ENCODE peak calls at places on chromosomes 2 and 18, in ten cellular contexts. One of them, this sample, is unnamed.

GRCh38 chr2:3127710-3128109 is 249.9 kb downstream of the EIPR1 start:
- DNase-seq in endothelial cell: no peak
- DNase-seq in GM20000: no peak
- DNase-seq in type B pancreatic cell: peak
- DNase-seq in mesothelial cell of epicardium: no peak
- DNase-seq in AG04449: no peak
- DNase-seq in lower lobe of right lung: no peak
- DNase-seq in Peyer's patch: no peak
- DNase-seq in fibroblast of lung: no peak
- DNase-seq in cardiac fibroblast: no peak
- DNase-seq in this sample: no peak

GRCh38 chr2:108983610-108984009 is 5.4 kb downstream of the EDAR start:
- DNase-seq in endothelial cell: no peak
- DNase-seq in GM20000: no peak
- DNase-seq in type B pancreatic cell: no peak
- DNase-seq in mesothelial cell of epicardium: no peak
- DNase-seq in AG04449: no peak
- DNase-seq in lower lobe of right lung: no peak
- DNase-seq in Peyer's patch: no peak
- DNase-seq in fibroblast of lung: no peak
- DNase-seq in cardiac fibroblast: no peak
- DNase-seq in this sample: no peak

GRCh38 chr2:128625966-128626757 is 307.5 kb upstream of the HS6ST1 start:
- DNase-seq in endothelial cell: no peak
- DNase-seq in GM20000: no peak
- DNase-seq in type B pancreatic cell: no peak
- DNase-seq in mesothelial cell of epicardium: peak
- DNase-seq in AG04449: no peak
- DNase-seq in lower lobe of right lung: peak
- DNase-seq in Peyer's patch: no peak
- DNase-seq in fibroblast of lung: no peak
- DNase-seq in cardiac fibroblast: no peak
- DNase-seq in this sample: no peak

GRCh38 chr18:79712206-79712857 is 32.7 kb downstream of the CTDP1 start:
- DNase-seq in endothelial cell: no peak
- DNase-seq in GM20000: no peak
- DNase-seq in type B pancreatic cell: no peak
- DNase-seq in mesothelial cell of epicardium: no peak
- DNase-seq in AG04449: no peak
- DNase-seq in lower lobe of right lung: no peak
- DNase-seq in Peyer's patch: no peak
- DNase-seq in fibroblast of lung: no peak
- DNase-seq in cardiac fibroblast: no peak
- DNase-seq in this sample: no peak

GRCh38 chr2:210620456-210620855 is 64.1 kb downstream of the CPS1 start:
- DNase-seq in endothelial cell: no peak
- DNase-seq in GM20000: no peak
- DNase-seq in type B pancreatic cell: no peak
- DNase-seq in mesothelial cell of epicardium: no peak
- DNase-seq in AG04449: no peak
- DNase-seq in lower lobe of right lung: no peak
- DNase-seq in Peyer's patch: no peak
- DNase-seq in fibroblast of lung: peak
- DNase-seq in cardiac fibroblast: peak
- DNase-seq in this sample: peak

GRCh38 chr2:192729369-192729768 is 534.6 kb upstream of the TMEFF2 start:
- DNase-seq in endothelial cell: no peak
- DNase-seq in GM20000: no peak
- DNase-seq in type B pancreatic cell: no peak
- DNase-seq in mesothelial cell of epicardium: no peak
- DNase-seq in AG04449: no peak
- DNase-seq in lower lobe of right lung: no peak
- DNase-seq in Peyer's patch: no peak
- DNase-seq in fibroblast of lung: no peak
- DNase-seq in cardiac fibroblast: no peak
- DNase-seq in this sample: no peak

GRCh38 chr2:200525066-200525465 is 941 bp upstream of the SGO2 start:
- DNase-seq in endothelial cell: no peak
- DNase-seq in GM20000: no peak
- DNase-seq in type B pancreatic cell: no peak
- DNase-seq in mesothelial cell of epicardium: no peak
- DNase-seq in AG04449: no peak
- DNase-seq in lower lobe of right lung: no peak
- DNase-seq in Peyer's patch: no peak
- DNase-seq in fibroblast of lung: peak
- DNase-seq in cardiac fibroblast: no peak
- DNase-seq in this sample: no peak

GRCh38 chr2:174023591-174024523 is 58.7 kb upstream of the SP3 start:
- DNase-seq in endothelial cell: no peak
- DNase-seq in GM20000: no peak
- DNase-seq in type B pancreatic cell: no peak
- DNase-seq in mesothelial cell of epicardium: peak
- DNase-seq in AG04449: no peak
- DNase-seq in lower lobe of right lung: peak
- DNase-seq in Peyer's patch: peak
- DNase-seq in fibroblast of lung: peak
- DNase-seq in cardiac fibroblast: peak
- DNase-seq in this sample: peak

GRCh38 chr18:31102020-31102684 is at the start of gene DSC2:
- DNase-seq in endothelial cell: peak
- DNase-seq in GM20000: no peak
- DNase-seq in type B pancreatic cell: peak
- DNase-seq in mesothelial cell of epicardium: peak
- DNase-seq in AG04449: no peak
- DNase-seq in lower lobe of right lung: peak
- DNase-seq in Peyer's patch: peak
- DNase-seq in fibroblast of lung: peak
- DNase-seq in cardiac fibroblast: no peak
- DNase-seq in this sample: peak

GRCh38 chr18:31099490-31100230 is 2.6 kb downstream of the DSC2 start:
- DNase-seq in endothelial cell: no peak
- DNase-seq in GM20000: peak
- DNase-seq in type B pancreatic cell: no peak
- DNase-seq in mesothelial cell of epicardium: no peak
- DNase-seq in AG04449: no peak
- DNase-seq in lower lobe of right lung: no peak
- DNase-seq in Peyer's patch: peak
- DNase-seq in fibroblast of lung: no peak
- DNase-seq in cardiac fibroblast: no peak
- DNase-seq in this sample: no peak

GRCh38 chr18:31102941-31103340 is 720 bp upstream of the DSC2 start:
- DNase-seq in endothelial cell: no peak
- DNase-seq in GM20000: no peak
- DNase-seq in type B pancreatic cell: no peak
- DNase-seq in mesothelial cell of epicardium: no peak
- DNase-seq in AG04449: no peak
- DNase-seq in lower lobe of right lung: no peak
- DNase-seq in Peyer's patch: no peak
- DNase-seq in fibroblast of lung: no peak
- DNase-seq in cardiac fibroblast: no peak
- DNase-seq in this sample: no peak

GRCh38 chr18:31100598-31101147 is 1.5 kb downstream of the DSC2 start:
- DNase-seq in endothelial cell: peak
- DNase-seq in GM20000: no peak
- DNase-seq in type B pancreatic cell: no peak
- DNase-seq in mesothelial cell of epicardium: no peak
- DNase-seq in AG04449: no peak
- DNase-seq in lower lobe of right lung: no peak
- DNase-seq in Peyer's patch: peak
- DNase-seq in fibroblast of lung: no peak
- DNase-seq in cardiac fibroblast: no peak
- DNase-seq in this sample: peak

DNA sequence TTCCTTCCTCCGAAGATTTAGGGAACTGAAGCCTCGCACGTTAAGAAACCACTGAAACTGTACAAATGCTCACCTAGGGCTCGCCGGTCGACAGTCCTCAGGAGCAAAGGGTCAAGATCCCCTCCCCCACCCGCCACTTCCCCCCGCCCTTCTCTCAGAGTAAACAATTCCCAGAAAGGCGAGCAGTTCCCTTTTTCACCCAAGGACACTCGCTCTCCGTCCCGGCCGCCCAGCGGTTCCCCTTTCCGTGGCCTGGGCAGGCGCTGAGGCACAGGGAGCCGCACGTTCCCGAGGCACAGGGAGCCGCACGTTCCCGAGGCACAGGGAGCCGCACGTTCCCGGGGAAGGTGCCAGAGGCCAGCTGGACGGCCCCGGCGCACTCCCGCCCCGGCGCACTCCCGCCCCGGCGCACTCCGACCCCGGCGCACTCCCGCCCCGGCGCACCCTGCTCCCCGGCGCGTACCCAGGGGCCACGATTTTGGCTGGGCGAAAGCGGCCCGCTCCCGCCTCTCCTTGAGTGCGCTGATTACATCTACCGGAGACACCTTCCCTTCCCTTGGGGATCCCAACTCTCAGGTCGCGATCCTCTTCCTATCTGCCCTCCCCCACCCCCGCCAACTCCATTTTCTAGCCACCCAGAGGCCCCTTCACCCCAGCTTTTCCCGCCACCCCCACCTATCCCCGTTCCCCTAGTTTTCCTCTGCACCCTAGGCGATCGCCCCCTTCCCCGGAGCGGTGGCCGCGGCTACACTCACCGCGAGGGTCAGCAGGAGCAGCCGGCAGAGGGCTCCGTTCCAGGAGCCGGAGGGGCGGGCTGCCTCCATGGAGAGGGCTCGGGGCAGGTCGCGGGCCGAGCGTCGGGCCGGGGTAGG is 837 bp downstream of the DSC2 start:
- DNase-seq in endothelial cell: peak
- DNase-seq in GM20000: peak
- DNase-seq in type B pancreatic cell: peak
- DNase-seq in mesothelial cell of epicardium: peak
- DNase-seq in AG04449: no peak
- DNase-seq in lower lobe of right lung: peak
- DNase-seq in Peyer's patch: peak
- DNase-seq in fibroblast of lung: peak
- DNase-seq in cardiac fibroblast: no peak
- DNase-seq in this sample: peak
- TF ChIP-seq CTCF in endothelial cell: peak
- TF ChIP-seq CTCF in GM20000: no peak
- TF ChIP-seq CTCF in type B pancreatic cell: peak
- TF ChIP-seq CTCF in mesothelial cell of epicardium: no peak
- TF ChIP-seq CTCF in AG04449: no peak
- TF ChIP-seq CTCF in lower lobe of right lung: no peak
- TF ChIP-seq CTCF in Peyer's patch: no peak
- TF ChIP-seq CTCF in fibroblast of lung: no peak
- TF ChIP-seq CTCF in cardiac fibroblast: no peak
- TF ChIP-seq CTCF in this sample: peak

GRCh38 chr2:196336715-196337617 is 165.6 kb upstream of the STK17B start:
- DNase-seq in endothelial cell: no peak
- DNase-seq in GM20000: peak
- DNase-seq in type B pancreatic cell: no peak
- DNase-seq in mesothelial cell of epicardium: no peak
- DNase-seq in AG04449: no peak
- DNase-seq in lower lobe of right lung: no peak
- DNase-seq in Peyer's patch: peak
- DNase-seq in fibroblast of lung: peak
- DNase-seq in cardiac fibroblast: peak
- DNase-seq in this sample: peak
- TF ChIP-seq CTCF in endothelial cell: peak
- TF ChIP-seq CTCF in GM20000: no peak
- TF ChIP-seq CTCF in type B pancreatic cell: peak
- TF ChIP-seq CTCF in mesothelial cell of epicardium: peak
- TF ChIP-seq CTCF in AG04449: peak
- TF ChIP-seq CTCF in lower lobe of right lung: peak
- TF ChIP-seq CTCF in Peyer's patch: peak
- TF ChIP-seq CTCF in fibroblast of lung: peak
- TF ChIP-seq CTCF in cardiac fibroblast: peak
- TF ChIP-seq CTCF in this sample: peak

DNA sequence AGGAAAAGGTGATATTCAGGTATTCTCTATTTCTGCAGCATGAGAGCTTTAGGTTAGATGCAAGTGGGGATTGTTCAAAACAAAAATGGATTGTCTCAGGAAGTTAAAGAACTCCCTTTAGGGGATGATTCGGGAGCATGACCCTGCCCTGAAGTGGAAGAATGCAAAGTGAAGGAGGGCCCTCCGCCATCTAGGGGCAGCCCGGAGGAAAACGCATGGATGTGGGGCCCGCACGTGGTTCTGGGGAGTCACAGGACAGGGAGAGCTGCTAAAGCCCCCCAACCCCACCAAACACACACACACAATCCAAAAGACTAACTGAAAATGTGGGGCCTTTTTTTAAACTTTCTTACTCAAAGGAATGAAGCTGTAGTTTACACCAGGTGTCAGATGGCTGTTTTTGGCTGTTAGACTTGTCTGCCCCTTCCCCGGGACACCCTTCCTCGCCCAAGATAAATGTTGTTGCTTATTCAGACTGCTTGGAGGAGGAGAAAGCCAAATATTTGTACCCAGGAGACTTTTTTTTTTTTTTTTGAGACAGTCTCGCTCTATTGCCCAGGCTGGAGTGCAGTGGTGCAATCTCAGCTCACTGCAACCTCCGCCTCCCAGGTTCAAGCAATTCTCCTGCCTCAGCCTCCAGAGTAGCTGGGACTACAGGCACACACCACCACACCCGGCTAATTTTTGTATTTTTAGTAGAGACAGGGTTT is 78.8 kb downstream of the HNRNPLL start:
- DNase-seq in endothelial cell: no peak
- DNase-seq in GM20000: no peak
- DNase-seq in type B pancreatic cell: no peak
- DNase-seq in mesothelial cell of epicardium: no peak
- DNase-seq in AG04449: no peak
- DNase-seq in lower lobe of right lung: no peak
- DNase-seq in Peyer's patch: no peak
- DNase-seq in fibroblast of lung: no peak
- DNase-seq in cardiac fibroblast: no peak
- DNase-seq in this sample: peak
- TF ChIP-seq CTCF in endothelial cell: no peak
- TF ChIP-seq CTCF in GM20000: no peak
- TF ChIP-seq CTCF in type B pancreatic cell: peak
- TF ChIP-seq CTCF in mesothelial cell of epicardium: no peak
- TF ChIP-seq CTCF in AG04449: peak
- TF ChIP-seq CTCF in lower lobe of right lung: no peak
- TF ChIP-seq CTCF in Peyer's patch: no peak
- TF ChIP-seq CTCF in fibroblast of lung: no peak
- TF ChIP-seq CTCF in cardiac fibroblast: peak
- TF ChIP-seq CTCF in this sample: peak

GRCh38 chr18:42271656-42272355 is 316.8 kb downstream of the PIK3C3 start:
- DNase-seq in endothelial cell: no peak
- DNase-seq in GM20000: no peak
- DNase-seq in type B pancreatic cell: no peak
- DNase-seq in mesothelial cell of epicardium: no peak
- DNase-seq in AG04449: no peak
- DNase-seq in lower lobe of right lung: no peak
- DNase-seq in Peyer's patch: no peak
- DNase-seq in fibroblast of lung: no peak
- DNase-seq in cardiac fibroblast: no peak
- DNase-seq in this sample: no peak

GRCh38 chr18:42275138-42275535 is 320.1 kb downstream of the PIK3C3 start:
- DNase-seq in endothelial cell: no peak
- DNase-seq in GM20000: no peak
- DNase-seq in type B pancreatic cell: no peak
- DNase-seq in mesothelial cell of epicardium: no peak
- DNase-seq in AG04449: no peak
- DNase-seq in lower lobe of right lung: no peak
- DNase-seq in Peyer's patch: no peak
- DNase-seq in fibroblast of lung: no peak
- DNase-seq in cardiac fibroblast: no peak
- DNase-seq in this sample: no peak

GRCh38 chr18:42268793-42269192 is 313.8 kb downstream of the PIK3C3 start:
- DNase-seq in endothelial cell: no peak
- DNase-seq in GM20000: no peak
- DNase-seq in type B pancreatic cell: no peak
- DNase-seq in mesothelial cell of epicardium: no peak
- DNase-seq in AG04449: no peak
- DNase-seq in lower lobe of right lung: no peak
- DNase-seq in Peyer's patch: no peak
- DNase-seq in fibroblast of lung: peak
- DNase-seq in cardiac fibroblast: no peak
- DNase-seq in this sample: no peak

GRCh38 chr18:42275949-42276730 is 321.1 kb downstream of the PIK3C3 start:
- DNase-seq in endothelial cell: no peak
- DNase-seq in GM20000: no peak
- DNase-seq in type B pancreatic cell: no peak
- DNase-seq in mesothelial cell of epicardium: no peak
- DNase-seq in AG04449: no peak
- DNase-seq in lower lobe of right lung: no peak
- DNase-seq in Peyer's patch: no peak
- DNase-seq in fibroblast of lung: no peak
- DNase-seq in cardiac fibroblast: no peak
- DNase-seq in this sample: no peak

GRCh38 chr18:42274488-42275137 is 319.6 kb downstream of the PIK3C3 start:
- DNase-seq in endothelial cell: peak
- DNase-seq in GM20000: no peak
- DNase-seq in type B pancreatic cell: no peak
- DNase-seq in mesothelial cell of epicardium: no peak
- DNase-seq in AG04449: no peak
- DNase-seq in lower lobe of right lung: no peak
- DNase-seq in Peyer's patch: no peak
- DNase-seq in fibroblast of lung: peak
- DNase-seq in cardiac fibroblast: peak
- DNase-seq in this sample: peak
- TF ChIP-seq CTCF in endothelial cell: peak
- TF ChIP-seq CTCF in GM20000: no peak
- TF ChIP-seq CTCF in type B pancreatic cell: peak
- TF ChIP-seq CTCF in mesothelial cell of epicardium: no peak
- TF ChIP-seq CTCF in AG04449: peak
- TF ChIP-seq CTCF in lower lobe of right lung: no peak
- TF ChIP-seq CTCF in Peyer's patch: no peak
- TF ChIP-seq CTCF in fibroblast of lung: no peak
- TF ChIP-seq CTCF in cardiac fibroblast: peak
- TF ChIP-seq CTCF in this sample: peak

This sample was measured in GM23338.